ENCODE peak calls at places on chromosomes 2 and 18, in eight cellular contexts. G is lower leg skin, E is A549, L is sigmoid colon, Z is IMR-90, C is HCT116, O is tibial nerve, P is K562. Y is an unnamed sample.

GRCh38 chr2:85245891-85246290 is 81.9 kb downstream of the TGOLN2 start:
- DNase-seq in Z (no peak), C (no peak), O (no peak), L (no peak), E (no peak), G (no peak), P (no peak), Y (no peak)

GRCh38 chr2:960064-960736 is 9.6 kb downstream of the SNTG2 start:
- DNase-seq in E (no peak), P (no peak), Z (no peak), G (peak), L (no peak), C (no peak), O (no peak), Y (no peak)

GRCh38 chr2:180728928-180729559 is 251.4 kb upstream of the UBE2E3 start:
- DNase-seq in G (no peak), O (no peak), P (no peak), Z (peak), L (no peak), C (no peak), E (peak), Y (no peak)

GRCh38 chr2:74528600-74529356 is 728 bp downstream of the AUP1 start:
- DNase-seq in Z (no peak), P (peak), C (no peak), L (no peak), E (no peak), G (no peak), O (no peak), Y (peak)

GRCh38 chr18:74493689-74494088 is 2.5 kb upstream of the CNDP2 start:
- DNase-seq in O (no peak), Z (peak), L (no peak), G (peak), C (peak), P (peak), E (peak), Y (no peak)

GRCh38 chr2:241931084-241931975 is 61.8 kb downstream of the RTP5 start:
- DNase-seq in Z (no peak), P (no peak), E (no peak), L (no peak), C (no peak), G (peak), O (no peak), Y (no peak)

GRCh38 chr2:740446-741293 is 63.5 kb upstream of the TMEM18 start:
- DNase-seq in L (peak), E (peak), Z (peak), O (peak), C (peak), P (peak), G (peak), Y (peak)

GRCh38 chr2:128195435-128195984 is 104.5 kb downstream of the UGGT1 start:
- DNase-seq in P (no peak), Z (no peak), O (no peak), E (no peak), L (no peak), C (no peak), G (no peak), Y (no peak)

GRCh38 chr2:54422072-54422581 is 34.0 kb upstream of the SPTBN1 start:
- DNase-seq in L (no peak), Z (no peak), G (no peak), E (no peak), O (no peak), P (no peak), C (no peak), Y (no peak)

GRCh38 chr2:86774862-86775261 is 15.9 kb downstream of the CD8A start:
- DNase-seq in G (no peak), Z (no peak), C (no peak), L (no peak), O (no peak), E (no peak), P (no peak), Y (no peak)

GRCh38 chr2:138187221-138187620 is 222.9 kb downstream of the HNMT start:
- DNase-seq in Z (no peak), O (no peak), P (no peak), C (no peak), E (no peak), G (no peak), L (no peak), Y (no peak)

GRCh38 chr2:195505701-195506100 is 151.3 kb upstream of the SLC39A10 start:
- DNase-seq in Z (no peak), O (no peak), P (no peak), E (no peak), L (no peak), G (no peak), C (no peak), Y (no peak)

GRCh38 chr2:104866122-104866864 is 12.4 kb downstream of the POU3F3 start:
- DNase-seq in P (no peak), Z (no peak), E (no peak), L (no peak), G (no peak), O (no peak), C (no peak), Y (no peak)

DNA sequence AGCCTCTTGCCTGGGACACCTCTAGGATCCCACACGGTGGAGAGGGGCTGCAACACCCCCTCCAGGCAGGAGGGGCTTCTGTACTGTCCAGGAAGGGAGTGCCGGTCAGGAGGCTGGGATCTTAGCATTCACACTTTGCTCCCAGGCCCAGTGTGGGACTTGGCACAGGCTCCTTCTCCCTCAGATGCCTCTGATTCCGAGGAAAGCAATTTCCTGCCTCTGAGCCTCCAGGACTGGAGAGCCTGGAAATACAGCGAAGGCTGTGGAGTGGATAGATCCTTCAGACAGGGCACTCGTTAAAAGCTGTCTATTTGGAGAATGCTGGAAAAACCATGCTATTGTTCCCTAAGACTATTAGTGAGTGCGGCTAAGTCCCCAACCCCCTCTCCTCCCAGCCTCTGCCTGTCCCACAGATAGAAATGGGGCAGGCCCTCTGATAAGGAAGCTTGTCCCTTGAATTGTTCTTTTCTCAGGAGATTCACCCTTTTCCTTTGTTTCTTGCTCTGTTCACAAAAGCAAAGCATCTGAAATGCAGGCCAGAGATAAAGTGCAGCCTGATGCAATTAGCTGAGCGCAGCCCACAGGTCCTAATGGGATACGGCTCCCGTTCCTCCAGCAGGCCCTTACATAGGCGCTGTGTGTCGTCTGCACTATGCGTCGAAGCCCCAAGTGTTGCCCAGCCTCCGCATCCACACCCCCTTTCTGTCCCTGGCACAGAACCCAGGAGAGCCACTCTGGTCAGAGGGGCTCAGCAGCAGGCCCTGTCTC is 252.2 kb downstream of the KLHL29 start:
- DNase-seq in C (no peak), E (no peak), P (no peak), O (no peak), L (no peak), Z (peak), G (no peak), Y (peak)
- TF ChIP-seq CTCF in C (no peak), E (no peak), P (no peak), O (no peak), L (no peak), Z (no peak), G (no peak), Y (no peak)

DNA sequence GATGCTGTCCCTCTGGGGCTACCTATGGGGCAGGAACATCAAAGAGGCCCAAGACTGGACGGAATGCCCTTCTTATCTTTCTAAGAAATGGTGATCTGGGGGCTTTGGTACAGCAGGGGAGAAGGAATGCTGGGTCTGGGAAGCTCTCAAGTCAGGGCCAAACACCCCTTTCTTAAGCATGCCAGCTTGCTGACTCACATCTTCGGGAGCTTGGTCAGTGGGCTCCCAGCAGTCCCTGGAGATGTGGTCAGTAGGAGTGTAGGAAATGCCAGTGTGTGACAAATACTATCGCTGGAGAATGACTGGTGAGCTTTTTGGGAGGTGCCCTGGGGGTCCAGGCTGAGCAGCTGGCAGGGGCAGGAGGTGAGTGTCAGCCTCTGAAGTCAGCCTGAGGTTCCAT is 105.0 kb upstream of the CDC42EP3 start:
- DNase-seq in L (no peak), P (no peak), Z (peak), C (peak), O (no peak), E (peak), G (no peak), Y (no peak)
- TF ChIP-seq POLR2A in L (no peak), P (no peak), Z (no peak), C (no peak), O (no peak), E (no peak), G (no peak), Y (no peak)

GRCh38 chr2:143697744-143698143 is 568.5 kb downstream of the ARHGAP15 start:
- DNase-seq in P (no peak), C (no peak), G (no peak), O (no peak), E (no peak), L (no peak), Z (no peak), Y (no peak)
- H3K4me3 ChIP-seq in P (no peak), C (no peak), G (no peak), O (no peak), E (no peak), L (no peak), Z (no peak), Y (no peak)

DNA sequence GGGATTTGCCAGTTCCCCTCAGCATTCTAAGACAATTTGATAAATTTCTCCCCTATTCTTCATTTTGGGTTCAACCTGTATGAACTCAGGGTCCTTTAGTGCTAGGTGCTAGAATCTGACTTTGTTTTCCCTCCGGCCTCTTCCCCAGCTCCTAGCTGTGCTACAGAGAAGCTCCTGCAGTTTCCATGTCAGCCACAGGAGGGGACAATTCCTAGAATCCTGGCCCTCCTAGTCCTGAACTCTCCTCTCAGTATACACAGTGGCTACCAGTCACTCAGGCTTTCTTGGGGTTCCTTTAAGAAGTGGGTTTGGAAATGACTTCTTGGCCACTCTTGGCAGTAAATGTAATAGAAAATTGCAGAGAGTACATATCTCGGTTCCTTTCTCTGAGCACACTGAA is 4.9 kb upstream of the CHST10 start:
- DNase-seq in P (peak), Z (peak), L (no peak), G (no peak), E (peak), C (peak), O (no peak), Y (no peak)
- TF ChIP-seq CTCF in P (peak), Z (peak), L (no peak), G (no peak), E (peak), C (peak), O (peak), Y (peak)

GRCh38 chr18:51654441-51655326 is 457.2 kb upstream of the MEX3C start:
- DNase-seq in E (no peak), Z (no peak), P (no peak), C (no peak), L (no peak), G (no peak), O (no peak), Y (no peak)
- TF ChIP-seq POLR2A in E (no peak), Z (no peak), P (no peak), C (no peak), L (no peak), G (no peak), O (no peak), Y (no peak)

GRCh38 chr2:71068218-71069035 is at the start of gene NAGK:
- DNase-seq in L (peak), C (peak), P (peak), G (peak), O (peak), Z (peak), E (peak), Y (peak)
- H3K4me3 ChIP-seq in L (peak), C (peak), P (peak), G (peak), O (peak), Z (peak), E (peak), Y (peak)

DNA sequence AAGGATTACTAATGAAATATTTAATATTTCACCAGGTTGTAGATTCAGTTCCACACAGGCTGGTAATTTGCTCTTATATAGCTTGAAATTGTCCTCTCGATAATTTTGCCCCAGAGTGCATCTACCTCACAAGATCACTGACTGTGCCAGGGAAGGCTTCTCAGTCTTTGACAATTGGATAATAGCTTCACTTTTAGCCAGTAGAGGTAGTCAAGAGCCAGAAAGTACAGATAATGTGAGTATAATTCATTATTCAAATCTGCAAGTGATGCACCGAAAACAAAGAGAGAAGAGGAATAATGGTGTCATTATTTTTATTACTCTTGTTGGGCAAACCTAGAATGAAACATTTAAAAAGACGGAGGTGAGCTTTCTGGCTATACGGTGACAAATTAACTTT is 292.8 kb downstream of the EN1 start:
- DNase-seq in E (no peak), L (no peak), C (no peak), O (no peak), P (no peak), G (no peak), Z (no peak), Y (no peak)
- TF ChIP-seq CTCF in E (no peak), L (no peak), C (peak), O (no peak), P (peak), G (no peak), Z (no peak), Y (no peak)

DNA sequence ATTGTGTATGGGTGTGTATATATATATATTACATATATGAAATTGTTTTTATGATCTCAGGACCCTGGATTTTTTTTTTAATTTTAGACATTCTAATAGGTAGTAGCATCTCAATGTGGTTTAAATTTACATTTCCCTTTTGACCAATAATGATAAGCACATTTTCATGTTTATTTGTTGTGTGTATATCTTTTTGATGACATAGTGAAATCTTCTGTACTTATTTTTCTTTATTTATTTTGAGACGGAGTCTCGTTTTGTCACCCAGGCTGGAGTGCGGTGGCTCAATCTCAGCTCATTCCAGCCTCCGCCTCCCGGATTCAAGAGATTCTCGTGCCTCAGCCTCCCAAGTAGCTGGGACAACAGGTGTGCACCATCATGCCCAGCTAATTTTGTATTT is 35.1 kb upstream of the CYBRD1 start:
- DNase-seq in Z (no peak), L (no peak), O (no peak), C (no peak), E (no peak), G (no peak), P (no peak), Y (no peak)
- TF ChIP-seq POLR2A in Z (no peak), L (no peak), O (no peak), C (no peak), E (no peak), G (no peak), P (no peak), Y (no peak)

GRCh38 chr2:201795608-201796477 is 10.5 kb upstream of the CDK15 start:
- DNase-seq in Z (peak), E (peak), L (no peak), P (peak), C (peak), O (no peak), G (no peak), Y (peak)
- H3K4me3 ChIP-seq in Z (no peak), E (no peak), L (no peak), P (no peak), C (no peak), O (no peak), G (no peak), Y (no peak)

GRCh38 chr18:27298215-27298804 is 113.2 kb upstream of the CHST9 start:
- DNase-seq in E (no peak), O (no peak), P (no peak), C (no peak), G (no peak), L (no peak), Z (no peak), Y (no peak)
- TF ChIP-seq CTCF in E (peak), O (no peak), P (peak), C (no peak), G (no peak), L (no peak), Z (no peak), Y (no peak)

Y was measured in heart left ventricle.